ENCODE peak calls at places on chromosomes 5 and 9, in eight cellular contexts. G, H, L, X, D, Q, E and S are unnamed samples.

GRCh38 chr9:123611228-123611627 is 255.2 kb downstream of the CRB2 start:
- DNase-seq in G (no peak), H (peak), L (no peak), X (no peak), D (no peak), Q (no peak), E (peak), S (no peak)

GRCh38 chr5:122262107-122262506 is 49.9 kb upstream of the SNCAIP start:
- DNase-seq in G (no peak), H (peak), L (no peak), X (no peak), D (no peak), Q (no peak), E (peak), S (no peak)

GRCh38 chr9:35650341-35651158 is at the start of gene SIT1:
- DNase-seq in G (no peak), H (no peak), L (no peak), X (no peak), D (no peak), Q (no peak), E (no peak), S (peak)

GRCh38 chr5:118554991-118555390 is 433.4 kb downstream of the DTWD2 start:
- DNase-seq in G (no peak), H (no peak), L (no peak), X (no peak), D (no peak), Q (no peak), E (no peak), S (no peak)

GRCh38 chr5:135569755-135570452 is 8.9 kb downstream of the CXCL14 start:
- DNase-seq in G (peak), H (peak), L (no peak), X (no peak), D (no peak), Q (no peak), E (peak), S (no peak)

GRCh38 chr5:113319256-113320053 is 115.3 kb downstream of the TSSK1B start:
- DNase-seq in G (no peak), H (no peak), L (no peak), X (no peak), D (no peak), Q (no peak), E (no peak), S (no peak)

GRCh38 chr9:35904338-35904737 is 1.7 kb upstream of the HRCT1 start:
- DNase-seq in G (no peak), H (no peak), L (no peak), X (no peak), D (no peak), Q (no peak), E (no peak), S (no peak)

GRCh38 chr9:17004500-17004899 is 130.3 kb upstream of the CNTLN start:
- DNase-seq in G (no peak), H (peak), L (no peak), X (no peak), D (no peak), Q (no peak), E (peak), S (no peak)

GRCh38 chr5:173890195-173890951 is 2.2 kb downstream of the CPEB4 start:
- DNase-seq in G (no peak), H (peak), L (no peak), X (peak), D (no peak), Q (no peak), E (peak), S (no peak)

GRCh38 chr9:101718176-101718575 is 20.3 kb downstream of the GRIN3A start:
- DNase-seq in G (no peak), H (no peak), L (no peak), X (no peak), D (no peak), Q (no peak), E (no peak), S (no peak)

GRCh38 chr5:109740329-109740728 is 50.6 kb downstream of the MAN2A1 start:
- DNase-seq in G (peak), H (peak), L (peak), X (no peak), D (no peak), Q (no peak), E (peak), S (no peak)

GRCh38 chr5:51838459-51839253 is 455.4 kb downstream of the ISL1 start:
- DNase-seq in G (no peak), H (no peak), L (no peak), X (no peak), D (no peak), Q (no peak), E (no peak), S (no peak)

GRCh38 chr5:61309115-61309514 is 22.9 kb upstream of the ZSWIM6 start:
- DNase-seq in G (no peak), H (no peak), L (no peak), X (no peak), D (no peak), Q (no peak), E (no peak), S (no peak)

GRCh38 chr5:61308699-61309098 is 23.4 kb upstream of the ZSWIM6 start:
- DNase-seq in G (no peak), H (peak), L (no peak), X (no peak), D (no peak), Q (no peak), E (no peak), S (no peak)

GRCh38 chr5:61313960-61314681 is 17.9 kb upstream of the ZSWIM6 start:
- DNase-seq in G (no peak), H (peak), L (no peak), X (no peak), D (no peak), Q (no peak), E (peak), S (no peak)

GRCh38 chr5:61311836-61312808 is 19.9 kb upstream of the ZSWIM6 start:
- DNase-seq in G (no peak), H (peak), L (no peak), X (no peak), D (no peak), Q (no peak), E (peak), S (no peak)

GRCh38 chr5:61311056-61311455 is 21.0 kb upstream of the ZSWIM6 start:
- DNase-seq in G (no peak), H (no peak), L (no peak), X (no peak), D (no peak), Q (no peak), E (no peak), S (no peak)
- H3K4me3 ChIP-seq in G (no peak), H (no peak), L (no peak), X (no peak), D (no peak), Q (no peak), E (no peak), S (no peak)

GRCh38 chr5:1495525-1495897 is 28.2 kb downstream of the LPCAT1 start:
- DNase-seq in G (no peak), H (no peak), L (no peak), X (no peak), D (no peak), Q (no peak), E (no peak), S (no peak)

GRCh38 chr5:1493413-1493812 is 30.3 kb downstream of the LPCAT1 start:
- DNase-seq in G (no peak), H (no peak), L (no peak), X (no peak), D (no peak), Q (no peak), E (no peak), S (no peak)

GRCh38 chr5:1494780-1495524 is 28.8 kb downstream of the LPCAT1 start:
- DNase-seq in G (peak), H (no peak), L (no peak), X (no peak), D (peak), Q (no peak), E (no peak), S (no peak)

GRCh38 chr5:1492757-1493156 is 31.0 kb downstream of the LPCAT1 start:
- DNase-seq in G (no peak), H (no peak), L (no peak), X (no peak), D (no peak), Q (no peak), E (no peak), S (peak)

DNA sequence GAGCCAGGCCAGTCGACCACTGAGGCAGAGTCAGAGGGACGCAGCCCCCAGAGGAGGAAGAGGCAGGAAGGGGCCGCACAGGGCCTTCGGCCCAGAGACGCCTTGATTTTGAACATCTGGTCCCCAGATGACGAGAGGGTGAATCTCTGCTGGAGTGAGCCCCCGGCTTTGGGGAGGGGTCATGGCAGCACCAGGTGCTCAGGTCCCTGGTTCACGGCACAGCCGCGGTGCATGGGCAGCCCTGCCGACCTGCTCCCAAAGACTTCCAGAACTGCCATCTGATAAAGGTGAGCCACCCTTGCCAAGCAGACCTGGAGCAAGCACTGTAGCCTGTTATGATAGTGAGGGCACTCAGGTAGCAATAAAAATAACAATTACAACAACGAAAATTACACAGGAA is 29.8 kb downstream of the LPCAT1 start:
- DNase-seq in G (no peak), H (no peak), L (no peak), X (no peak), D (no peak), Q (no peak), E (no peak), S (no peak)
- H3K4me3 ChIP-seq in G (no peak), H (no peak), L (no peak), X (no peak), D (no peak), Q (no peak), E (no peak), S (no peak)

GRCh38 chr5:79023323-79023722 is 38.2 kb upstream of the ARSB start:
- DNase-seq in G (no peak), H (no peak), L (no peak), X (no peak), D (no peak), Q (no peak), E (no peak), S (no peak)
- H3K4me3 ChIP-seq in G (no peak), H (no peak), L (no peak), X (no peak), D (no peak), Q (no peak), E (no peak), S (no peak)

GRCh38 chr9:20048985-20049384 is 260.1 kb upstream of the SLC24A2 start:
- DNase-seq in G (no peak), H (no peak), L (no peak), X (no peak), D (no peak), Q (no peak), E (no peak), S (no peak)
- H3K4me3 ChIP-seq in G (no peak), H (no peak), L (no peak), X (no peak), D (no peak), Q (no peak), E (no peak), S (no peak)

GRCh38 chr5:95731571-95732554 is 727 bp downstream of the RHOBTB3 start:
- DNase-seq in G (peak), H (peak), L (no peak), X (peak), D (peak), Q (peak), E (peak), S (peak)

GRCh38 chr5:95733100-95733499 is 2.0 kb downstream of the RHOBTB3 start:
- DNase-seq in G (no peak), H (no peak), L (no peak), X (no peak), D (no peak), Q (no peak), E (peak), S (no peak)

GRCh38 chr5:95734916-95735315 is 3.8 kb downstream of the RHOBTB3 start:
- DNase-seq in G (no peak), H (peak), L (no peak), X (no peak), D (no peak), Q (no peak), E (peak), S (no peak)

GRCh38 chr5:95735436-95735835 is 4.3 kb downstream of the RHOBTB3 start:
- DNase-seq in G (no peak), H (no peak), L (no peak), X (no peak), D (no peak), Q (no peak), E (peak), S (no peak)

GRCh38 chr5:95734156-95734555 is 3.0 kb downstream of the RHOBTB3 start:
- DNase-seq in G (no peak), H (no peak), L (no peak), X (no peak), D (no peak), Q (no peak), E (peak), S (no peak)
- H3K4me3 ChIP-seq in G (peak), H (peak), L (peak), X (peak), D (peak), Q (peak), E (peak), S (no peak)

GRCh38 chr9:129933709-129934586 is 98.7 kb downstream of the USP20 start:
- DNase-seq in G (no peak), H (no peak), L (no peak), X (no peak), D (no peak), Q (no peak), E (peak), S (no peak)
- H3K4me3 ChIP-seq in G (no peak), H (no peak), L (no peak), X (no peak), D (no peak), Q (no peak), E (peak), S (no peak)

GRCh38 chr9:3480353-3480655 is 45.5 kb downstream of the RFX3 start:
- DNase-seq in G (no peak), H (no peak), L (no peak), X (no peak), D (no peak), Q (no peak), E (no peak), S (no peak)
- H3K4me3 ChIP-seq in G (no peak), H (no peak), L (no peak), X (no peak), D (no peak), Q (no peak), E (no peak), S (no peak)

DNA sequence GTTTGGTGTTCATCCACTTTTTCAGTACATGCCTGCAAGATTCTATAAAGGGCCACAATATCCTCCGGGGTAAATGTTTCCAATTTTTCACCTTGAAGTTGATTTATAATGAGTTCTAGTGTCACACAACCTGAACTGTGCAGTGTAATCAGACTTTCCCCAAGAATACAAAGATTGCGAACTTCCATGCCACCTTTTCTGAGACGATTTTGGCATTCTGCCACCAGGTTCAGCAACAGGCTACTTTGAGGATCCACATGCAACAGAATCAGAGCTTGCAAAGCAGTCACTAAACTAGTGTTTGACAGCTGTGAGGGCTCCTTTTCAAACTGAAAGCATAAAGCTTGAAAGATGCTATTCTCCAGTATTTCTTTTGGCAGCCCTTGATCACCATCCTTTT is 1.6 kb downstream of the FASTKD3 start:
- DNase-seq in G (no peak), H (no peak), L (no peak), X (no peak), D (no peak), Q (no peak), E (no peak), S (no peak)
- H3K4me3 ChIP-seq in G (no peak), H (no peak), L (no peak), X (no peak), D (no peak), Q (no peak), E (no peak), S (peak)

GRCh38 chr5:154654484-154655375 is 100.4 kb upstream of the LARP1 start:
- DNase-seq in G (no peak), H (peak), L (no peak), X (no peak), D (no peak), Q (no peak), E (peak), S (no peak)
- H3K4me3 ChIP-seq in G (no peak), H (no peak), L (peak), X (no peak), D (peak), Q (no peak), E (peak), S (no peak)

GRCh38 chr9:135928731-135929655 is 21.6 kb upstream of the CAMSAP1 start:
- DNase-seq in G (no peak), H (no peak), L (no peak), X (no peak), D (no peak), Q (no peak), E (no peak), S (no peak)

GRCh38 chr9:135928074-135928730 is 20.9 kb upstream of the CAMSAP1 start:
- DNase-seq in G (no peak), H (no peak), L (no peak), X (no peak), D (peak), Q (no peak), E (no peak), S (no peak)

GRCh38 chr9:135930446-135931345 is 23.4 kb upstream of the CAMSAP1 start:
- DNase-seq in G (no peak), H (no peak), L (no peak), X (no peak), D (no peak), Q (no peak), E (no peak), S (no peak)

GRCh38 chr9:135931349-135931820 is 24.0 kb upstream of the CAMSAP1 start:
- DNase-seq in G (no peak), H (no peak), L (no peak), X (no peak), D (no peak), Q (no peak), E (no peak), S (no peak)

GRCh38 chr9:135929656-135930445 is 22.5 kb upstream of the CAMSAP1 start:
- DNase-seq in G (no peak), H (no peak), L (no peak), X (no peak), D (no peak), Q (no peak), E (no peak), S (no peak)
- H3K4me3 ChIP-seq in G (no peak), H (no peak), L (no peak), X (no peak), D (no peak), Q (no peak), E (no peak), S (no peak)